ENCODE peak calls at places on chromosomes 1 and 21, in ten cellular contexts. T is A549; P is bronchial epithelial cell; R is heart right ventricle; S is heart left ventricle; U is lower lobe of right lung; C is choroid plexus epithelial cell; Z is CD8-positive, alpha-beta memory T cell; V is ovary; N is colonic mucosa. Y is an unnamed sample.
A peak's percentile ranks its signal among the peaks of the same experiment; 100 is the strongest.

GRCh38 chr1:187689137-187689536 is 860.4 kb downstream of the PLA2G4A start:
- DNase-seq in S (no peak), N (no peak), Z (no peak), V (no peak), R (no peak), T (no peak), P (peak; percentile 62), C (peak; percentile 85), U (no peak), Y (no peak)

GRCh38 chr1:181488884-181489283 is 5.6 kb downstream of the CACNA1E start:
- DNase-seq in P (no peak), Z (no peak), T (no peak), U (no peak), V (no peak), R (no peak), N (no peak), C (no peak), S (no peak), Y (no peak)

GRCh38 chr1:62006690-62007089 is 188.0 kb upstream of the L1TD1 start:
- DNase-seq in V (no peak), R (no peak), Z (no peak), P (no peak), N (no peak), T (no peak), C (no peak), S (no peak), U (no peak), Y (no peak)

GRCh38 chr21:42411891-42412635 is 8.4 kb downstream of the UBASH3A start:
- DNase-seq in C (peak; percentile 52), R (no peak), T (peak; percentile 29), S (no peak), V (no peak), Z (no peak), N (no peak), P (peak; percentile 26), U (no peak), Y (no peak)

GRCh38 chr1:70486676-70487470 is 75.8 kb downstream of the CTH start:
- DNase-seq in T (no peak), S (no peak), R (no peak), U (no peak), Z (no peak), N (no peak), P (peak; percentile 70), C (peak; percentile 86), V (peak; percentile 75), Y (no peak)

GRCh38 chr21:37582613-37583012 is 216.0 kb downstream of the DYRK1A start:
- DNase-seq in P (no peak), N (no peak), S (no peak), U (no peak), C (peak; percentile 89), V (peak; percentile 15), Z (no peak), R (no peak), T (peak; percentile 62), Y (no peak)

GRCh38 chr1:21434394-21434793 is 5.5 kb upstream of the NBPF3 start:
- DNase-seq in P (no peak), U (no peak), N (no peak), S (no peak), V (no peak), T (no peak), Z (no peak), R (no peak), C (no peak), Y (no peak)

GRCh38 chr1:35808376-35809155 is 750 bp downstream of the AGO4 start:
- DNase-seq in R (peak; percentile 38), S (peak; percentile 73), U (peak; percentile 77), N (peak; percentile 38), C (peak; percentile 13), Z (peak; percentile 2), T (peak; percentile 14), P (peak; percentile 21), V (peak; percentile 16), Y (peak; percentile 43)

GRCh38 chr1:116290085-116290670 is 82.9 kb upstream of the ATP1A1 start:
- DNase-seq in V (no peak), U (no peak), T (no peak), R (no peak), N (no peak), C (no peak), P (peak; percentile 90), Z (no peak), S (no peak), Y (no peak)

GRCh38 chr1:202208458-202208857 is 14.9 kb downstream of the LGR6 start:
- DNase-seq in T (no peak), S (no peak), R (no peak), U (no peak), P (no peak), V (no peak), C (no peak), N (no peak), Z (no peak), Y (no peak)

GRCh38 chr1:198641506-198641905 is 2.7 kb downstream of the PTPRC start:
- DNase-seq in V (no peak), P (peak; percentile 81), U (no peak), N (no peak), T (no peak), S (no peak), R (no peak), C (no peak), Z (no peak), Y (no peak)

GRCh38 chr1:228450200-228450599 is 33.5 kb upstream of the TRIM17 start:
- DNase-seq in R (no peak), P (no peak), U (no peak), V (no peak), N (no peak), S (no peak), T (no peak), Z (no peak), C (no peak), Y (no peak)

GRCh38 chr1:160665330-160666078 is 18.7 kb upstream of the SLAMF1 start:
- DNase-seq in C (peak; percentile 28), Z (no peak), R (peak; percentile 57), N (no peak), V (no peak), S (peak; percentile 79), U (peak; percentile 84), T (no peak), P (no peak), Y (peak; percentile 42)

GRCh38 chr1:204390731-204391466 is 20.7 kb downstream of the PPP1R15B start:
- DNase-seq in R (no peak), Z (no peak), U (no peak), N (no peak), P (no peak), S (no peak), V (no peak), T (no peak), C (peak; percentile 24), Y (peak; percentile 53)

GRCh38 chr1:30782361-30783243 is 25.0 kb upstream of the LAPTM5 start:
- DNase-seq in V (peak; percentile 58), Z (peak; percentile 62), P (peak; percentile 21), T (peak; percentile 39), S (peak; percentile 83), C (peak; percentile 66), R (peak; percentile 69), U (peak; percentile 81), N (peak; percentile 75), Y (peak; percentile 72)

GRCh38 chr21:39434950-39435349 is 10.6 kb downstream of the LCA5L start:
- DNase-seq in V (no peak), Z (no peak), C (no peak), T (no peak), U (no peak), N (no peak), S (no peak), P (peak; percentile 17), R (no peak), Y (no peak)

GRCh38 chr21:39429445-39429844 is 16.1 kb downstream of the LCA5L start:
- DNase-seq in C (peak; percentile 14), Z (no peak), N (no peak), P (peak; percentile 3), S (no peak), R (no peak), U (no peak), V (no peak), T (no peak), Y (no peak)

GRCh38 chr21:39430457-39430856 is 15.1 kb downstream of the LCA5L start:
- DNase-seq in S (no peak), U (no peak), R (no peak), Z (no peak), P (no peak), T (no peak), V (no peak), C (no peak), N (no peak), Y (no peak)

GRCh38 chr21:39430954-39431353 is 14.6 kb downstream of the LCA5L start:
- DNase-seq in U (no peak), T (no peak), C (no peak), Z (no peak), S (no peak), R (no peak), V (no peak), N (no peak), P (no peak), Y (no peak)

DNA sequence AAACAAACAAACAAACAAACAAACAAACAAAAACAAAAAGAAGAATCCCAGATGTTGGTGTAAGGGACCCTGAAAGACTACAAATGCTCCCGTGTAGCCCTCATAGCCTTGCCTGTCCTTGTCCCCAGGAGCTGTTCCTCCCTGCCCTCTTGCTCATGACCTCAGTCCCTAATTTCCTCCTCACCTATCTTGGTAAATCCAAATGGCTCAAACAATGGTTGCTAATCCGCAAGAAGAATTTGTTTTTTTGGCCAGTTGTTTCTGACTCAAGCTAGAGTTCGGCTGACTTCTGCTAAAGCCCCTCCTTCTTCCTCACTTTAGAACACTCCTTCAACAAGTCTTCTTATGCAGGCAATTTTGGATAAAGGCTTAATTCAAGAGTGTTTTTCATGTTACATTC is 15.6 kb downstream of the LCA5L start:
- DNase-seq in N (no peak), C (no peak), P (no peak), R (no peak), U (no peak), Z (no peak), T (no peak), S (no peak), V (no peak), Y (no peak)
- H3K4me3 ChIP-seq in N (no peak overlapping the region), C (no peak overlapping the region), P (no peak overlapping the region), R (no peak overlapping the region), U (no peak overlapping the region), Z (no peak overlapping the region), T (no peak overlapping the region), S (no peak overlapping the region), V (no peak overlapping the region), Y (no peak overlapping the region)

GRCh38 chr1:9824702-9825089 is 931 bp upstream of the CLSTN1 start:
- DNase-seq in Z (no peak), V (no peak), T (no peak), P (no peak), U (no peak), S (no peak), N (no peak), C (no peak), R (no peak), Y (no peak)
- H3K4me3 ChIP-seq in Z (peak overlapping the region; percentile 58), V (peak overlapping the region; percentile 94), T (peak overlapping the region; percentile 99), P (peak overlapping the region; percentile 44), U (peak overlapping the region; percentile 93), S (peak overlapping the region; percentile 66), N (peak overlapping the region; percentile 51), C (peak overlapping the region; percentile 84), R (peak overlapping the region; percentile 61), Y (no peak overlapping the region)

GRCh38 chr1:54334996-54335395 is 71.2 kb downstream of the SSBP3 start:
- DNase-seq in S (peak; percentile 23), C (peak; percentile 74), P (no peak), R (no peak), Z (no peak), N (no peak), U (no peak), T (no peak), V (no peak), Y (no peak)
- H3K4me3 ChIP-seq in S (no peak overlapping the region), C (peak overlapping the region; percentile 37), P (no peak overlapping the region), R (no peak overlapping the region), Z (no peak overlapping the region), N (no peak overlapping the region), U (peak overlapping the region; percentile 20), T (no peak overlapping the region), V (peak overlapping the region; percentile 15), Y (no peak overlapping the region)

GRCh38 chr1:26021647-26022403 is at the start of gene EXTL1:
- DNase-seq in N (no peak), C (peak; percentile 74), Z (no peak), S (peak; percentile 84), R (peak; percentile 77), P (no peak), U (no peak), V (peak; percentile 64), T (no peak), Y (no peak)
- H3K4me3 ChIP-seq in N (no peak within 1 kb of the TSS), C (peak within 1 kb of the TSS; percentile 63), Z (no peak within 1 kb of the TSS), S (peak within 1 kb of the TSS; percentile 25), R (peak within 1 kb of the TSS; percentile 36), P (no peak within 1 kb of the TSS), U (peak within 1 kb of the TSS; percentile 34), V (peak within 1 kb of the TSS; percentile 16), T (no peak within 1 kb of the TSS), Y (no peak within 1 kb of the TSS)